ENCODE peak calls at places on chromosomes 4 and X, in four cellular contexts. X is transverse colon, V is stomach, Z is PC-9. K is an unnamed sample. For H3K9me3, the result is how much of the 10 kb centered on the place peaks cover.

GRCh38 chrX:150775569-150776350 is 82.6 kb downstream of the MTMR1 start:
- DNase-seq in Z (no peak), V (no peak), X (no peak), K (no peak)

GRCh38 chr4:44760142-44760898 is 34.0 kb upstream of the GNPDA2 start:
- DNase-seq in V (no peak), X (no peak), Z (no peak), K (no peak)

GRCh38 chr4:78337621-78338020 is 213.9 kb upstream of the ANXA3 start:
- DNase-seq in X (no peak), V (no peak), Z (no peak), K (no peak)

GRCh38 chr4:138104462-138104775 is 137.7 kb downstream of the SLC7A11 start:
- DNase-seq in V (no peak), X (no peak), Z (no peak), K (no peak)

GRCh38 chr4:74777531-74777930 is 16.8 kb downstream of the BTC start:
- DNase-seq in V (no peak), X (no peak), Z (no peak), K (no peak)

GRCh38 chrX:7164174-7164573 is 16.2 kb upstream of the PUDP start:
- DNase-seq in X (no peak), Z (no peak), V (no peak), K (no peak)

GRCh38 chrX:69615323-69615722 is 590 bp upstream of the EDA start:
- DNase-seq in X (no peak), V (no peak), Z (no peak), K (no peak)

GRCh38 chr4:16120720-16121119 is 36.9 kb upstream of the PROM1 start:
- DNase-seq in V (no peak), X (no peak), Z (no peak), K (no peak)

GRCh38 chr4:10018818-10019438 is 2.4 kb downstream of the SLC2A9 start:
- DNase-seq in V (peak), X (peak), Z (peak), K (peak)

GRCh38 chr4:132269303-132269990 is 879.6 kb upstream of the PCDH10 start:
- DNase-seq in Z (no peak), V (no peak), X (no peak), K (no peak)
- H3K27ac ChIP-seq in Z (no peak), V (no peak), X (no peak), K (no peak)

DNA sequence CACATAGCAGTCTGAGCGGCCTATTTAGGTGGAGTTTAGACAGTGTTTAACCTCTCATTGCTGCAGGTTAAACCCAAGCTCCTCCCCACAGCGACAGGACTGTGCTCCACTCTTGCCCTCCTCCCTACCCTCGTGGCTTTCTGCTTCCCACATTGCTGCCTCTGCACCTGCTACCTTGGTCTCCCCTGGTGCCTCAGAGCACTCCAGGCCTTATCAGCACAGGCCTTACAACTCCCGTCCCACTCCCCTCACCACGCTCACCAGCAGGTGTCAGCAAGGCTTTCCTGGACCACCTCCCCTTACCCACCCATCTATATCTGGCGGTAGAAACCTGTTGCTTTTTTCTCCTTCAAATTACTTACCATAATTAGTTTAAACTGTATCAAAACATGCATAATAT is 18.6 kb downstream of the HELT start:
- DNase-seq in V (no peak), X (no peak), Z (no peak), K (no peak)
- TF ChIP-seq CTCF in V (no peak), X (no peak), Z (no peak), K (no peak)

GRCh38 chrX:82556588-82556987 is 951.5 kb upstream of the POU3F4 start:
- DNase-seq in V (no peak), Z (no peak), X (no peak), K (no peak)
- H3K9me3 ChIP-seq in V (under half), Z (under half), X (under half), K (under half)

GRCh38 chr4:3307486-3307885 is 14.7 kb downstream of the RGS12 start:
- DNase-seq in V (no peak), Z (no peak), X (no peak), K (no peak)
- H3K27ac ChIP-seq in V (no peak), Z (no peak), X (no peak), K (no peak)

GRCh38 chr4:169005453-169006099 is 4.5 kb downstream of the CBR4 start:
- DNase-seq in V (no peak), X (no peak), Z (no peak), K (no peak)
- TF ChIP-seq CTCF in V (peak), X (peak), Z (peak), K (no peak)

DNA sequence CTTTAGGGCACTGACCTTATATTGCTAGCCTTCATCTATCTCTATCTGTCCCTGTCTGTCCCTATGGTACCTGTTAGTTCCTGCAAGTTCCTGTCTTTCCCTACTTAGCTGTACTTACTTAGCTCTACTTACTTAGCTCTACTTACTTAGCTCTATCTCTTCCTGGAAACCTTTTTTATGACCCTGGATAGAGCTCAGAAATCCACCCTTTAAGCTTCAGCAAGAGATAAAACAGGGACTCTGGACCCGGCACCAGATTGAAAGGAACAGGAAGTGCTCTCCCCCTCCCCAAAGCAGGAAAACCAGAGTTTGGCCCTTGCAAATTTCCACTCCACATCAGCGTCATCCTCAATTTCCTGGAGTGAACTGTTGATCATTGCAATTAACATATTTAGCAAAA is 12.3 kb upstream of the IL9R start:
- DNase-seq in V (no peak), Z (no peak), X (peak), K (no peak)
- H3K9me3 ChIP-seq in V (under half), Z (under half), X (under half), K (under half)

DNA sequence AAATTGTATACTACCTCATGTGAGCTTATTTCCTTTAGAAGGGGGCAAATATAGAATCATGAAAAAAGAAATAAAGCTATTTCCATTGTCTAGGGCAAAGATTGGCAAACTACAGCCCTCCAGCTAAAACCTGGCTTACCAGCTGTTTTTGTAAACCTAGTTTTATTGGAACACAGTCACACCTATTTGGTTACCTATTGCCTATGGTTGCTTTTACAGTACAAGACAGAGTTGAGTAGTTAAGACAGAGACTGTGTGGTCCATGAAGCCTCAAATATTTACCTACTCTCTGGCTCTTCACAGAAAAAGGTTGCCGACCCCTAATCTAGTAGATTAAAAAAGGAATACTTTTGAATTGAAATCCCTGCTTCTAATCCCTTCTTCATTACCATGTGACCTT is 88.8 kb upstream of the ENPP6 start:
- DNase-seq in X (no peak), V (no peak), Z (no peak), K (no peak)
- H3K27ac ChIP-seq in X (no peak), V (no peak), Z (no peak), K (no peak)

DNA sequence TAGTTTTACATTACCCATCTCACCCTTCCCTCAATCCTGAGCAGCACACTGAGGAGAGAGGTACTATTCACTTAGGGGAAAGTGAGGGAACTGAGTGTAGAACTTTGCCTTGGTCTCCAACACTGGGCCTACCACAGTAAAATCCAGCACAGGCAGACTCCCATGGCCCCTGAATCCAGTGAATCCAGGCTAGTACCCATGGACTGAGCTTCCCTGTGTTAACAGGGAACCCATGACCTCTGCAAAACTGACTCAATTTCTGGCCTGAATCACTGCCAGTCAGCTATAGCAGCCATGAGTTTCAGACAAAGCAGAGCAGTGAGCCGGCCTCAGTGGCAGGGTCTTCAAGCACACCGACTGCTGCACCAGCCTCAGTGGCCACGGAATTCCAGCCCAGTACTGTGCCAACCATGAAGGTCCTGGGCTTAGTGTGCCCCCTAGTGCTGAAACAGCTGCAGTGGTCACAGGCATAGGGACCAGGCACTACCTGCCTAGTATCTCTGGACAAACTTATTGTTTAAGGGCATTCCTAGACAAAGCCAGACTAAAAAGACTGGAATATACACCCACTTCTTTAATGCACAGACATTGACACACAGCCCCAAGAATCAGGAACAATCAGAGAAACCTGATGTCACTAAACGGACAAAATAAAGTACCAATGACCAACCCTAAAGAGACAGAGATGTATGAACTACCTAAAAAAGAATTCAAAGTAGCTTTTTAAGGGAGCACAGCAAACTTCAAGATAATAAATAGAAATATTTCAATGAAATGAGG is 127.4 kb upstream of the RPL34 start:
- DNase-seq in X (peak), Z (no peak), V (no peak), K (peak)
- TF ChIP-seq CTCF in X (peak), Z (peak), V (no peak), K (peak)

K was measured in CD4-positive, alpha-beta T cell.